ENCODE peak calls at places on chromosome 1, in six cellular contexts. G is HCT116, O is HFF-Myc, W is pancreas, X is lower lobe of right lung, Y is PC-3. J is an unnamed sample.

GRCh38 chr1:15158506-15159165 is 5.1 kb downstream of the TMEM51 start:
- DNase-seq in W (no peak), Y (peak; percentile 68), G (no peak), O (no peak), X (no peak), J (no peak)

GRCh38 chr1:19210772-19211549 is 895 bp upstream of the UBR4 start:
- DNase-seq in W (no peak), X (no peak), Y (peak; percentile 7), G (no peak), O (no peak), J (no peak)

GRCh38 chr1:205247130-205247921 is 19.6 kb downstream of the TMCC2 start:
- DNase-seq in O (no peak), W (no peak), X (no peak), Y (no peak), G (no peak), J (no peak)

GRCh38 chr1:180213401-180214177 is 16.5 kb upstream of the LHX4 start:
- DNase-seq in G (no peak), W (no peak), Y (no peak), X (no peak), O (no peak), J (no peak)

GRCh38 chr1:17520041-17520440 is 19.5 kb upstream of the ARHGEF10L start:
- DNase-seq in G (peak; percentile 80), O (no peak), Y (peak; percentile 95), W (peak; percentile 42), X (peak; percentile 51), J (no peak)

GRCh38 chr1:25550683-25551310 is 7.4 kb downstream of the LDLRAP1 start:
- DNase-seq in G (no peak), O (no peak), X (peak; percentile 14), W (no peak), Y (no peak), J (no peak)

GRCh38 chr1:156852414-156852874 is 6.5 kb downstream of the INSRR start:
- DNase-seq in G (no peak), W (peak; percentile 97), X (no peak), O (no peak), Y (peak; percentile 39), J (no peak)

GRCh38 chr1:29017235-29017634 is 102.9 kb downstream of the EPB41 start:
- DNase-seq in Y (no peak), X (no peak), W (no peak), O (no peak), G (no peak), J (no peak)

GRCh38 chr1:154972517-154973343 is 1.8 kb upstream of the CKS1B start:
- DNase-seq in Y (peak; percentile 99), W (peak; percentile 84), O (peak; percentile 87), X (peak; percentile 82), G (peak; percentile 80), J (peak; percentile 87)

GRCh38 chr1:21517660-21518480 is 8.6 kb downstream of the ALPL start:
- DNase-seq in O (no peak), Y (no peak), G (no peak), X (no peak), W (no peak), J (no peak)

GRCh38 chr1:177710973-177711372 is 258.9 kb downstream of the SEC16B start:
- DNase-seq in O (no peak), X (no peak), G (no peak), Y (no peak), W (no peak), J (no peak)

GRCh38 chr1:110912784-110913183 is 39.8 kb downstream of the CD53 start:
- DNase-seq in G (no peak), X (no peak), O (no peak), Y (no peak), W (no peak), J (no peak)

GRCh38 chr1:57623791-57624538 is 200.1 kb upstream of the DAB1 start:
- DNase-seq in Y (no peak), W (no peak), G (no peak), O (no peak), X (no peak), J (no peak)

GRCh38 chr1:108038837-108039236 is 73.9 kb upstream of the VAV3 start:
- DNase-seq in Y (no peak), W (no peak), X (no peak), G (no peak), O (no peak), J (no peak)

GRCh38 chr1:44505210-44505993 is 100.3 kb downstream of the RNF220 start:
- DNase-seq in G (no peak), Y (no peak), W (no peak), O (no peak), X (no peak), J (no peak)

GRCh38 chr1:40732756-40733301 is 41.3 kb downstream of the NFYC start:
- DNase-seq in O (no peak), W (no peak), X (no peak), G (no peak), Y (no peak), J (no peak)

GRCh38 chr1:3369437-3370076 is 84.9 kb upstream of the ARHGEF16 start:
- DNase-seq in X (no peak), W (no peak), Y (peak; percentile 46), G (no peak), O (no peak), J (peak; percentile 86)

GRCh38 chr1:42759114-42759513 is 7.7 kb downstream of the P3H1 start:
- DNase-seq in W (no peak), O (no peak), Y (no peak), G (no peak), X (no peak), J (no peak)
- TF ChIP-seq CTCF in W (no peak), O (no peak), Y (no peak), G (peak; percentile 15), X (no peak), J (no peak)

GRCh38 chr1:217354900-217355299 is 276.0 kb downstream of the GPATCH2 start:
- DNase-seq in W (no peak), G (no peak), X (no peak), O (no peak), Y (no peak), J (no peak)

GRCh38 chr1:217343907-217344306 is 287.0 kb downstream of the GPATCH2 start:
- DNase-seq in Y (no peak), W (no peak), O (no peak), X (no peak), G (no peak), J (no peak)

GRCh38 chr1:217344712-217345111 is 286.2 kb downstream of the GPATCH2 start:
- DNase-seq in X (no peak), W (no peak), G (no peak), Y (no peak), O (no peak), J (no peak)

DNA sequence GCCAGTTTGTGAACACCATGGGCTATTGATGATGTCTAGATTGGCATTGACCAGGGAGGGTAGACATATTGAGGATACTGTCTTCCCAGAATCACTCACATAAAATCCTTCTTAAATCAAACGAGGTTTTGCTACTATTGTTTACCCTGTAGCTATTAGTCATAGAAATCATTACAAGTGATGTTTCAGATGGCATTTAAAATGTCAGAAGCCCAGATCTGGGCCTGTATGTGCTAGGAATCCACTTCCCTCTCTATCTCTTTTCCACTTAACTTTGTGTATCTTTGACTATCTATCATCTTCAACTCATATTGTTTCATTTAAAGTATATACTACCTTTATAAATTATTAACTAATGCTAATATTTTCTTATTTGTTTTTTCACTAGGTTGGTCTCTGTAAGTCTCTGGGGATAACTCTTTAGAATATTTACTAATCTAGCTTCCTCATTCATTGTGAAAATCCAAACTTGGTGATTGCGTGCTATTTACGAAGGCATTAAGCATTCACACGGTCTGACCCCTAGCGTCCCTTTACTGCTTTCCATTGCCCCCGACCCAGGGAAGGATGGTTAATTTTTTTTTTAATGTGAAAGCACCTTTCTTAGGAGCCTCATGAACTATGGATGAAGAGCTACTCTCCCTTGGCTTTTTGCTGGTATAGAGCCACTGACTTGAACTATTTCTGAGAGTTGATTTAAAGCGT is 281.8 kb downstream of the GPATCH2 start:
- DNase-seq in O (no peak), X (no peak), W (no peak), Y (peak; percentile 31), G (no peak), J (no peak)
- TF ChIP-seq CTCF in O (no peak), X (no peak), W (no peak), Y (no peak), G (no peak), J (no peak)

DNA sequence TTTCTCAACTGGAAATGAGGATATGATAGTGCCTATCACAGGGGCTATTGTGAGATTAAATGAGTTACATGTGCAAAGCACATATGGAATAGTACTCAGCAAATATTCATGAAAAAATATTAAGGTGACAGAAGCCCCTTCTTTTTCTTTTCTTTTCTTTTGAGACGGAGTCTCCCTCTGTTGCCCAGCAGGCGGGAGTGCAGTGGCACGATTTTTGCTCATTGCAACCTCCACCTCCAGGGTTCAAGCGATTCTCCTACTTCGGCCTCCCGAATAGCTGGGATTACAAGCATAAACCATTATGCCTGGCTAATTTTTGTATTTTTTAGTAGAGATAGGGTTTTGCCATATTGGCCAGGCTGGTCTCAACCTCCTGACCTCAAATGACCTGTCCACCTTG is 139.4 kb downstream of the HIVEP3 start:
- DNase-seq in Y (no peak), G (no peak), O (no peak), W (no peak), X (no peak), J (no peak)
- TF ChIP-seq CTCF in Y (no peak), G (peak; percentile 21), O (peak; percentile 22), W (no peak), X (no peak), J (peak; percentile 14)

GRCh38 chr1:26706315-26706714 is 10.5 kb downstream of the ARID1A start:
- DNase-seq in O (no peak), W (no peak), X (no peak), Y (no peak), G (no peak), J (no peak)
- TF ChIP-seq CTCF in O (no peak), W (no peak), X (no peak), Y (no peak), G (no peak), J (no peak)

J was measured in AG09309.